ENCODE peak calls at places on chromosomes 5 and 9, in six cellular contexts. S is GM12865, D is WERI-Rb-1, Z is uterus, V is fibroblast of mammary gland, M is tibial nerve. F is an unnamed sample.

GRCh38 chr9:88007291-88007650 is 32.9 kb upstream of the CDK20 start:
- DNase-seq in S (peak; percentile 64), D (no peak), M (no peak), Z (no peak), V (no peak), F (no peak)

GRCh38 chr5:135038829-135039525 is 4.9 kb upstream of the PITX1 start:
- DNase-seq in S (no peak), Z (no peak), D (no peak), V (no peak), M (no peak), F (no peak)

GRCh38 chr5:54021413-54022155 is 288.8 kb downstream of the ARL15 start:
- DNase-seq in Z (no peak), S (no peak), V (peak; percentile 12), D (no peak), M (no peak), F (no peak)

GRCh38 chr9:110958846-110959245 is 79.4 kb downstream of the LPAR1 start:
- DNase-seq in D (no peak), V (no peak), S (no peak), Z (no peak), M (no peak), F (no peak)

GRCh38 chr5:891117-891836 is 1.3 kb downstream of the BRD9 start:
- DNase-seq in M (no peak), D (no peak), V (peak; percentile 56), Z (no peak), S (no peak), F (no peak)

GRCh38 chr5:132485641-132486317 is 4.8 kb downstream of the IRF1 start:
- DNase-seq in D (no peak), V (no peak), M (no peak), S (no peak), Z (peak; percentile 13), F (no peak)

GRCh38 chr5:153699035-153699434 is 208.6 kb downstream of the GRIA1 start:
- DNase-seq in M (no peak), S (no peak), D (no peak), V (peak; percentile 15), Z (no peak), F (no peak)

GRCh38 chr5:168969341-168969863 is 331.5 kb downstream of the SLIT3 start:
- DNase-seq in S (no peak), Z (no peak), D (no peak), M (no peak), V (no peak), F (no peak)

GRCh38 chr9:137240321-137240840 is 706 bp upstream of the TUBB4B start:
- DNase-seq in M (peak; percentile 37), V (peak; percentile 68), D (no peak), S (peak; percentile 83), Z (peak; percentile 75), F (no peak)

GRCh38 chr9:98778711-98779530 is 17.4 kb downstream of the ANKS6 start:
- DNase-seq in V (no peak), D (peak; percentile 89), M (no peak), S (no peak), Z (no peak), F (peak; percentile 47)

GRCh38 chr9:135978650-135979461 is 17.7 kb upstream of the UBAC1 start:
- DNase-seq in S (no peak), D (no peak), V (no peak), Z (no peak), M (no peak), F (no peak)
- H3K4me3 ChIP-seq in S (no peak overlapping the region), D (no peak overlapping the region), V (no peak overlapping the region), Z (no peak overlapping the region), M (no peak overlapping the region), F (no peak overlapping the region)

GRCh38 chr5:178111925-178112324 is 1.4 kb upstream of the N4BP3 start:
- DNase-seq in V (peak; percentile 68), Z (no peak), M (no peak), S (no peak), D (no peak), F (no peak)

GRCh38 chr5:178113841-178114324 is 551 bp downstream of the N4BP3 start:
- DNase-seq in M (no peak), D (no peak), S (peak; percentile 50), V (no peak), Z (no peak), F (no peak)

GRCh38 chr5:178114325-178115135 is 1.2 kb downstream of the N4BP3 start:
- DNase-seq in Z (no peak), S (peak; percentile 40), M (no peak), D (no peak), V (no peak), F (no peak)

GRCh38 chr5:178112545-178112944 is 787 bp upstream of the N4BP3 start:
- DNase-seq in S (no peak), D (no peak), M (no peak), V (no peak), Z (no peak), F (no peak)

DNA sequence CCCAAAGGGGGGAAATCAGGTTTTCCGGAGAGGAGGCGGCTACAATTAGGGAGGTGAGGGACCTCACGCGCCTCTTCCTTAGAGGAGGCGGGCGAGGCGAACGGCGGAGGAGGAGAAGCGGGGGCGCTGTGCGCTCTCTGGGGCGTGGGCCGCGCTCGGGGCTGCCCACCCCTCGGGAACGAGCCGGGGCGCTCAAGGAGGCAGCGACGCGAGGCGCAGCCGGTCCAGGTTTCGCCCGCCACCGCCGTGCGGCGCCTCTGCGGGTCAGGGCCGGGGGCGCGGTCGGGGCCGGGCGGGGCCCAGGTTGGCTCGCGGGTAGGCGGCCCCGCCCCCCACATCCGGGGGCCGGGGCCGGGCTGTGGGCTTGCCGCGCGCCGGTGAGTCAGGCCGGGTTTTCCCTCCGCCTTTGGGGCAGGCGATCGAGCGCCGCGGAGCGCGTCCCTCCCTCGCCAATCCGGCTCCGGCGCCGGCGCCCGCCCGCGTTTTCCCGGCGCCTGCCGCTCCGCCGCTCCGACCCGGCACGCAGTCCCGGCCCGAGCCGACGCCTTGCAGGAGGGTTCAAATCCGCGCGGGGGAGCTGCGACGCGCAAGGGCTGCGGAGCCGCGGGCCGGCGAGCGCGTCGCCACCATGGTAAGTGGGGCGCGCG is at the start of gene N4BP3:
- DNase-seq in D (peak; percentile 72), V (peak; percentile 36), M (no peak), Z (no peak), S (peak; percentile 91), F (no peak)
- TF ChIP-seq CTCF in D (no peak), V (no peak), M (no peak), Z (no peak), S (peak; percentile 23), F (peak; percentile 6)

GRCh38 chr9:116187570-116188170 is 34.1 kb downstream of the PAPPA start:
- DNase-seq in V (no peak), M (no peak), D (no peak), Z (no peak), S (no peak), F (no peak)
- H3K4me3 ChIP-seq in V (no peak overlapping the region), M (no peak overlapping the region), D (no peak overlapping the region), Z (no peak overlapping the region), S (no peak overlapping the region), F (no peak overlapping the region)

DNA sequence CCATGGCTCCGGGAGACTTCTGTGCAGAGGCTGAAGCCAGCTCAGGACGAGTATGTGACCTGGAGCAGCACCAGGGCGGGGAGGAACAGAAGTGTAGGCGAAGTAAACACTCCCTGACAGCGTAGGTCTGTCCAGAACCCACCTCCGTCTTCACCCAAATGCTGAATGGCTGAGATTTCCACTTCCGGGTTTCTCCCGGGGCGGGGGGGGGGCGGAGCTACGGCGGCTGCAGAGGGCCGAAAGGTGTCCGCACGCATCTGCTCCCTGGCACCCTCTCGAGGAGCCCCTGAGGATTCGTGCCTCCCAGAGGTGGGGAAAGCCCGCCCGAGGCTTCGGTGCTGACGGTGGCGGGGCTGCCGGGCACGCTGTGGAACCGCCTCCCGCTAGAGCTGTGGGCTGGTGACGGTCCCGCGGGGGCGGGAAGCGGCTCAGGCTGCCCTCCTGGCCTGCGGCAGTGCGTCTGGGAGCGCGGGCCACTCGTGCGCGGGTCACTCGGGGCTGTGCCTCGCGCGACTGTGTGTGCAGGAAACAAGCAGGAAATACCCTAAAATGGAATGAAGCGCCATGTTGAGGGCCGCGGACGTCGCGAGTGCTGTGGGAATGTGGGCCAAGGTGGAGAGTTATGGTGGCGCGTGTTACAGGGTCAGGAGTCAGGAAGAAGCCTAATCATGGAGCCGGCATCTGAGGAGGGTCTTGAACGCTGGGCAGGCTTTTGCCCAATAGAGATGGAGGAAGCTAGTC is 1425.4 kb downstream of the FOXD4L5 start:
- DNase-seq in M (no peak), S (peak; percentile 81), Z (no peak), D (peak; percentile 54), V (peak; percentile 0), F (no peak)
- TF ChIP-seq CTCF in M (no peak), S (no peak), Z (no peak), D (no peak), V (no peak), F (no peak)

GRCh38 chr9:16276866-16277265 is 593.6 kb downstream of the BNC2 start:
- DNase-seq in Z (no peak), V (no peak), D (no peak), M (no peak), S (no peak), F (no peak)
- H3K4me3 ChIP-seq in Z (no peak overlapping the region), V (no peak overlapping the region), D (no peak overlapping the region), M (no peak overlapping the region), S (no peak overlapping the region), F (no peak overlapping the region)